ENCODE peak calls at places on chromosomes 13 and 19, in seven cellular contexts. X, G, N, E, Q, R and U are unnamed samples.

GRCh38 chr13:27619711-27620376 is 485 bp downstream of the LNX2 start:
- DNase-seq in X (peak; percentile 43), G (no peak), N (no peak), E (peak; percentile 62), Q (peak; percentile 29), R (no peak), U (no peak)

GRCh38 chr13:82058364-82058763 is 1717.4 kb upstream of the SPRY2 start:
- DNase-seq in X (no peak), G (no peak), N (no peak), E (no peak), Q (no peak), R (no peak), U (no peak)

GRCh38 chr19:55857974-55858373 is 21.6 kb downstream of the NLRP4 start:
- DNase-seq in X (no peak), G (no peak), N (no peak), E (no peak), Q (no peak), R (no peak), U (no peak)

GRCh38 chr19:8473652-8474476 is 28.6 kb downstream of the PRAM1 start:
- DNase-seq in X (no peak), G (no peak), N (no peak), E (no peak), Q (no peak), R (no peak), U (no peak)

GRCh38 chr13:50334092-50334778 is 319.0 kb downstream of the KCNRG start:
- DNase-seq in X (no peak), G (no peak), N (no peak), E (no peak), Q (no peak), R (no peak), U (no peak)

GRCh38 chr19:38975214-38975860 is at the start of gene FBXO17:
- DNase-seq in X (peak; percentile 74), G (peak; percentile 48), N (peak; percentile 34), E (no peak), Q (no peak), R (peak; percentile 76), U (peak; percentile 44)

GRCh38 chr13:22114630-22115311 is 443.9 kb downstream of the FGF9 start:
- DNase-seq in X (peak; percentile 0), G (no peak), N (peak; percentile 43), E (no peak), Q (no peak), R (no peak), U (no peak)

GRCh38 chr19:17944301-17944700 is 11.5 kb downstream of the CCDC124 start:
- DNase-seq in X (peak; percentile 71), G (no peak), N (no peak), E (no peak), Q (no peak), R (no peak), U (no peak)

GRCh38 chr13:99976502-99977115 is 5.0 kb upstream of the ZIC2 start:
- DNase-seq in X (no peak), G (no peak), N (no peak), E (no peak), Q (no peak), R (no peak), U (no peak)

GRCh38 chr19:33252971-33253370 is 27.3 kb upstream of the SLC7A10 start:
- DNase-seq in X (no peak), G (no peak), N (no peak), E (no peak), Q (no peak), R (peak; percentile 82), U (no peak)

GRCh38 chr13:95059306-95059705 is 241.9 kb downstream of the ABCC4 start:
- DNase-seq in X (no peak), G (no peak), N (no peak), E (no peak), Q (no peak), R (no peak), U (no peak)

GRCh38 chr13:40087021-40088002 is 431.9 kb downstream of the COG6 start:
- DNase-seq in X (no peak), G (no peak), N (no peak), E (peak; percentile 42), Q (no peak), R (no peak), U (no peak)

GRCh38 chr19:3075605-3076431 is 13.5 kb upstream of the TLE5 start:
- DNase-seq in X (peak; percentile 43), G (peak; percentile 75), N (no peak), E (no peak), Q (peak; percentile 61), R (peak; percentile 86), U (peak; percentile 74)

GRCh38 chr19:39444598-39445257 is 654 bp upstream of the SUPT5H start:
- DNase-seq in X (peak; percentile 42), G (no peak), N (no peak), E (no peak), Q (no peak), R (no peak), U (no peak)

GRCh38 chr13:33462109-33462508 is 176.6 kb upstream of the STARD13 start:
- DNase-seq in X (no peak), G (no peak), N (no peak), E (no peak), Q (no peak), R (no peak), U (no peak)

GRCh38 chr13:97000295-97000925 is 6.1 kb upstream of the OXGR1 start:
- DNase-seq in X (peak; percentile 75), G (no peak), N (no peak), E (no peak), Q (no peak), R (no peak), U (no peak)

GRCh38 chr13:59700281-59700680 is 463.4 kb downstream of the DIAPH3 start:
- DNase-seq in X (peak; percentile 29), G (no peak), N (no peak), E (no peak), Q (no peak), R (no peak), U (no peak)

GRCh38 chr19:44841255-44841654 is 4.8 kb upstream of the NECTIN2 start:
- DNase-seq in X (no peak), G (no peak), N (no peak), E (no peak), Q (no peak), R (peak; percentile 83), U (no peak)

GRCh38 chr13:113840541-113841354 is 23.1 kb downstream of the GAS6 start:
- DNase-seq in X (no peak), G (no peak), N (no peak), E (no peak), Q (no peak), R (peak; percentile 58), U (no peak)

GRCh38 chr13:29593605-29594297 is 1.7 kb downstream of the SLC7A1 start:
- DNase-seq in X (no peak), G (no peak), N (no peak), E (no peak), Q (no peak), R (no peak), U (no peak)

GRCh38 chr19:37790244-37790925 is 11.0 kb upstream of the ZNF573 start:
- DNase-seq in X (no peak), G (no peak), N (no peak), E (no peak), Q (no peak), R (no peak), U (no peak)

GRCh38 chr19:54668353-54668752 is 5.6 kb downstream of the LILRB4 start:
- DNase-seq in X (no peak), G (no peak), N (no peak), E (no peak), Q (no peak), R (no peak), U (no peak)
- H3K9me3 ChIP-seq in X (no peaks in the 10 kb centered on the region), G (no peaks in the 10 kb centered on the region), N (no peaks in the 10 kb centered on the region), E (peaks cover 23% of the 10 kb centered on the region), Q (no peaks in the 10 kb centered on the region), R (no peaks in the 10 kb centered on the region), U (no peaks in the 10 kb centered on the region)

GRCh38 chr19:13436352-13436751 is 69.9 kb downstream of the CACNA1A start:
- DNase-seq in X (no peak), G (no peak), N (no peak), E (no peak), Q (no peak), R (no peak), U (no peak)

GRCh38 chr19:13428352-13428751 is 77.9 kb downstream of the CACNA1A start:
- DNase-seq in X (peak; percentile 58), G (no peak), N (peak; percentile 4), E (no peak), Q (no peak), R (peak; percentile 33), U (no peak)

GRCh38 chr19:13429563-13429962 is 76.7 kb downstream of the CACNA1A start:
- DNase-seq in X (peak; percentile 27), G (no peak), N (no peak), E (no peak), Q (no peak), R (no peak), U (no peak)

GRCh38 chr19:13427273-13428051 is 78.8 kb downstream of the CACNA1A start:
- DNase-seq in X (no peak), G (no peak), N (no peak), E (no peak), Q (no peak), R (peak; percentile 1), U (no peak)

DNA sequence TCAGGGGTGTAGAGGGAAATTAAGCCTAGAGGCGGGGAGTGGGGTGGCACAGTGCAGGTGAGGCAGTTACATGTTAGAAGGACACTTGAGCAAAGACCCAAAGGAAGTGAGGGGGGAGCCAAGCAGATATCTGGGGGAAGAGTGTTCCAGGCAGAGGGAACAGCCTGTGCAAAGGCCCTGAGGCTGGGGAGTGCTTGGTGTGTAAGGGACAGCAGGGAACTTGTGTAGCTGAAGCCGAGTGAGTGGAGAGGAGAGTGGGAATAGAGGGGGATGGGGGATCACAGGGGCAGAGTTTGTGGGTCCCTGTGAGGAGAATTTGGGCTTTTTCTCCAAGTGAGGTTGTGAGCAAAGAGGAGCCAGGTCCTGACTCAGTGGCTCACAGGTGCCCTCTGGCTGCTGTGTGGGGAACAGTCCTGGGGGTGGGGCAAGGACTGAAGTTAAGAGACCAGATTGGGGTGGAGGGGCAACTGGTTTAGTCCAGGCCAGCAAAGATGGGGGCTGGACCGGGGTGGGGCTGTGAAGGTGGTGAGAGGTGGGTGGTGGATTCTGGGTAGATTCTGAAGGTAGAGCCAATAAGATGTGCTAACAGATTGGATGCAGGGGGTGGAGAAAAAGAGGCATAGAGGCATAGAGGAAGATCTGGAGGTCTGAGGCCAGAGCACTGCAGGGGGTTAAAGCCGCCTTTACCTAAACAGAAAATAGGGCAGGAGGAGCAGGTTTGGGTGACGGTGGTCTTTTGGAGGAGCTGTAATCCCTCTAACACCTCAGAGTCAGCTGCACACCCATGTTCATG is 75.3 kb downstream of the CACNA1A start:
- DNase-seq in X (peak; percentile 71), G (peak; percentile 43), N (peak; percentile 13), E (no peak), Q (peak; percentile 1), R (peak; percentile 71), U (peak; percentile 35)
- H3K9me3 ChIP-seq in X (no peaks in the 10 kb centered on the region), G (no peaks in the 10 kb centered on the region), N (no peaks in the 10 kb centered on the region), E (peaks cover 11% of the 10 kb centered on the region), Q (no peaks in the 10 kb centered on the region), R (peaks cover 3% of the 10 kb centered on the region), U (peaks cover 9% of the 10 kb centered on the region)

GRCh38 chr19:50042363-50043024 is 16.7 kb downstream of the ZNF473 start:
- DNase-seq in X (no peak), G (no peak), N (no peak), E (no peak), Q (no peak), R (no peak), U (no peak)
- H3K9me3 ChIP-seq in X (peaks cover 2% of the 10 kb centered on the region), G (no peaks in the 10 kb centered on the region), N (no peaks in the 10 kb centered on the region), E (peaks cover 33% of the 10 kb centered on the region), Q (peaks cover 34% of the 10 kb centered on the region), R (peaks cover 8% of the 10 kb centered on the region), U (peaks cover 30% of the 10 kb centered on the region)

DNA sequence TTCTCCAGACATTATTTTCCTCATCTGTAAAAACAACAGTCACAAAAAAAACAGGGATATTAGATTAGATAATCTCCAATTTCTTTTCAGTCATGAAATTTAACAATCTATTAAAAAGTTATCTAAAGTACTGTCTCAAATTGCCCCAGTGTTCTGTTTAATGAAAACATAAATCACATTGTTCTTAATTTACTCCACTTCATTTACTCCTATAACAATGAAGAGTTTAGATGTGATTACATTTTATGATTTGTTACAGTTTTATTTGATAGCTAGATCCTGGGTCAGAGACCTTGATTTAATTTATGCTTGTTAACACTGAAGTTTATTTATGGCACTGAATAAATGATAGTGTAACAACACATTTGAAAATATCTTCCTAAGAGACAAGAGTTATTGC is 230.2 kb upstream of the TRPC4 start:
- DNase-seq in X (no peak), G (no peak), N (no peak), E (no peak), Q (no peak), R (no peak), U (no peak)
- H3K9me3 ChIP-seq in X (no peaks in the 10 kb centered on the region), G (no peaks in the 10 kb centered on the region), N (no peaks in the 10 kb centered on the region), E (no peaks in the 10 kb centered on the region), Q (no peaks in the 10 kb centered on the region), R (no peaks in the 10 kb centered on the region), U (no peaks in the 10 kb centered on the region)